ENCODE peak calls at places on chromosomes 7 and 10, in nine cellular contexts. H, W, B, U, P, A, C, N and G are unnamed samples.

GRCh38 chr10:96222908-96223307 is 48.5 kb downstream of the BLNK start:
- DNase-seq in W (no peak), P (no peak), B (no peak), U (no peak), H (no peak), N (no peak), A (no peak), C (no peak), G (no peak)

GRCh38 chr7:6729492-6730342 is 23.0 kb upstream of the ZNF12 start:
- DNase-seq in C (peak; percentile 97), A (peak; percentile 94), H (peak; percentile 77), U (peak; percentile 94), B (peak; percentile 63), P (peak; percentile 94), N (peak; percentile 72), W (peak; percentile 94), G (peak; percentile 75)

GRCh38 chr10:79392020-79392398 is 44.7 kb downstream of the PPIF start:
- DNase-seq in A (peak; percentile 69), N (no peak), P (no peak), W (no peak), B (no peak), H (no peak), C (no peak), U (peak; percentile 17), G (no peak)

GRCh38 chr7:47470567-47471357 is 111.1 kb downstream of the TNS3 start:
- DNase-seq in B (no peak), C (no peak), N (peak; percentile 87), H (no peak), W (no peak), U (peak; percentile 69), A (no peak), P (no peak), G (no peak)

GRCh38 chr7:135160858-135161653 is 9.5 kb downstream of the CYREN start:
- DNase-seq in H (no peak), A (no peak), P (no peak), B (no peak), U (no peak), W (no peak), N (no peak), C (peak; percentile 80), G (no peak)

GRCh38 chr10:117900280-117900679 is 146.5 kb downstream of the RAB11FIP2 start:
- DNase-seq in B (no peak), H (no peak), N (no peak), W (no peak), C (no peak), U (no peak), P (no peak), A (no peak), G (no peak)

GRCh38 chr10:74922921-74923320 is 96.5 kb downstream of the KAT6B start:
- DNase-seq in W (no peak), C (no peak), H (no peak), B (no peak), A (no peak), U (no peak), P (no peak), N (no peak), G (no peak)

GRCh38 chr10:119401671-119402395 is 140.7 kb downstream of the RGS10 start:
- DNase-seq in N (no peak), W (no peak), P (no peak), A (peak; percentile 82), U (peak; percentile 54), C (no peak), H (peak; percentile 50), B (no peak), G (peak; percentile 79)

GRCh38 chr7:47817922-47818321 is 130.3 kb downstream of the PKD1L1 start:
- DNase-seq in B (no peak), U (no peak), H (no peak), W (no peak), C (no peak), P (no peak), N (no peak), A (no peak), G (no peak)

GRCh38 chr7:45028138-45028919 is 28.3 kb downstream of the CCM2 start:
- DNase-seq in P (no peak), H (no peak), A (no peak), B (no peak), C (no peak), U (no peak), W (no peak), N (no peak), G (no peak)

GRCh38 chr7:41809487-41810257 is 106.8 kb upstream of the INHBA start:
- DNase-seq in U (no peak), P (no peak), W (no peak), B (no peak), H (no peak), C (no peak), N (peak; percentile 88), A (no peak), G (no peak)